ENCODE peak calls at places on chromosomes 12 and 14, in nine cellular contexts. B is gastrocnemius medialis, O is suprapubic skin, S is IMR-90, I is breast epithelium, C is ovary, N is uterus, Y is thyroid gland, X is sigmoid colon. K is an unnamed sample.

GRCh38 chr12:108700833-108701450 is 30.4 kb downstream of the CORO1C start:
- DNase-seq in B (peak; percentile 75), O (no peak), S (no peak), I (peak; percentile 50), C (no peak), N (no peak), Y (no peak), X (no peak), K (no peak)

GRCh38 chr12:124720687-124721500 is 142.8 kb downstream of the SCARB1 start:
- DNase-seq in B (peak; percentile 32), O (no peak), S (peak; percentile 60), I (peak; percentile 77), C (no peak), N (peak; percentile 84), Y (peak; percentile 85), X (peak; percentile 88), K (peak; percentile 51)

GRCh38 chr14:63633801-63634200 is 7.9 kb downstream of the WDR89 start:
- DNase-seq in B (no peak), O (no peak), S (no peak), I (no peak), C (no peak), N (no peak), Y (no peak), X (no peak), K (no peak)

GRCh38 chr14:84403585-84403984 is 1126.4 kb upstream of the FLRT2 start:
- DNase-seq in B (no peak), O (no peak), S (no peak), I (no peak), C (no peak), N (no peak), Y (peak; percentile 77), X (no peak), K (no peak)

GRCh38 chr12:107359382-107359781 is 266.0 kb upstream of the CRY1 start:
- DNase-seq in B (no peak), O (no peak), S (peak; percentile 77), I (no peak), C (no peak), N (no peak), Y (no peak), X (no peak), K (peak; percentile 47)

GRCh38 chr12:125110641-125111360 is 45.6 kb downstream of the AACS start:
- DNase-seq in B (no peak), O (no peak), S (peak; percentile 74), I (no peak), C (no peak), N (no peak), Y (no peak), X (no peak), K (no peak)

GRCh38 chr14:79375336-79375735 is 836.0 kb downstream of the DIO2 start:
- DNase-seq in B (no peak), O (no peak), S (no peak), I (no peak), C (no peak), N (no peak), Y (no peak), X (no peak), K (no peak)

GRCh38 chr12:128507470-128507869 is 240.5 kb downstream of the TMEM132C start:
- DNase-seq in B (no peak), O (no peak), S (no peak), I (no peak), C (no peak), N (no peak), Y (no peak), X (no peak), K (no peak)

GRCh38 chr14:72291908-72292688 is 359.9 kb downstream of the RGS6 start:
- DNase-seq in B (no peak), O (no peak), S (peak; percentile 58), I (no peak), C (no peak), N (no peak), Y (peak; percentile 22), X (no peak), K (peak; percentile 6)

GRCh38 chr12:130839770-130840355 is 813 bp upstream of the STX2 start:
- DNase-seq in B (no peak), O (no peak), S (no peak), I (no peak), C (no peak), N (no peak), Y (no peak), X (peak; percentile 41), K (no peak)

GRCh38 chr12:130835011-130835410 is 4.0 kb downstream of the STX2 start:
- DNase-seq in B (no peak), O (peak; percentile 75), S (no peak), I (no peak), C (no peak), N (no peak), Y (no peak), X (no peak), K (no peak)

GRCh38 chr12:130835436-130835835 is 3.6 kb downstream of the STX2 start:
- DNase-seq in B (no peak), O (no peak), S (no peak), I (no peak), C (no peak), N (no peak), Y (no peak), X (no peak), K (no peak)

GRCh38 chr12:130838284-130838950 is 633 bp downstream of the STX2 start:
- DNase-seq in B (peak; percentile 22), O (no peak), S (no peak), I (no peak), C (peak; percentile 73), N (peak; percentile 23), Y (peak; percentile 52), X (no peak), K (peak; percentile 29)

DNA sequence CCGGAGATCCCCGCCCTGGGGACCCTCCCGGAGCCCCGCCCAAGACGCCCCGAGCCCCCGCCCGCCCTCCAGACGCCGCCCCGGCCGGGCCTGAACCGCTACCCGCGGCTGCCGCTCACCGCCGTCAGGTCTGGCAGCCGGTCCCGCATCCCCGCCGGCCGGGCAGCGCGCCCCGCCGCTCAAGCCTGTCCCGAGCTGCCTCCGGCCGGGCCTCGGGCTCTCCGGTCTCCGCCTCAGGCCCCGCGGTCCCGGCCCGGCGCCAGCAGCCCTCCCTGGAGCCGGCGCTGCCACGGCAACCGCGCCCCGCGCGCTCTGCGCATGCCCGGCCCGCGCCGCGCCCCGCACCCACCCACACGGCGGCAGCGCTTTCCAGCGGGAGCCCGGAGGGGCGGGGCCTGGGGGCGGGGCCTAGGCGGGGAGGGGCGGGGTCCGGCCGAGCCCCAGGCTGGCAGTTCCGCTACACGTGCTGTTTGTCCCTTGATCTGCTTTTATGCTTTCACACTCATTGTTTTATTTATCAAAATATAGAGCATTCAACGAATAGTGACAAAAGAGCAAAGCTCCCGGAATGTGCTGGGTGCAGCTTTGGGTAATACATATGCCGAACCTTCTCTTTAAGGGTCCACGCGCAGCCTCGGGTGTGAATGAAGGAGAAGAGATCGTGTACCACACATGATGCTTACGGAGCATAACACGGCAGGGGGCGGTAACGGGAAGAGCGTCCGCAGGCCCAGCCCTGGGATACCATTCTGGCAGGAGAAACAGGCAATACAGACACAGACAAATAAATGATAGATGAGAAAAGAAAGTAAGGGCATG is at the start of gene STX2:
- DNase-seq in B (peak; percentile 74), O (peak; percentile 85), S (peak; percentile 74), I (peak; percentile 54), C (peak; percentile 96), N (peak; percentile 84), Y (peak; percentile 86), X (peak; percentile 93), K (peak; percentile 92)
- TF ChIP-seq POLR2A in B (no peak), O (no peak), S (no peak), I (no peak), C (no peak), N (peak; percentile 56), Y (peak; percentile 65), X (no peak), K (peak; percentile 52)

GRCh38 chr14:70684030-70684429 is 42.3 kb downstream of the TTC9 start:
- DNase-seq in B (no peak), O (no peak), S (no peak), I (no peak), C (no peak), N (no peak), Y (no peak), X (no peak), K (no peak)
- TF ChIP-seq POLR2A in B (no peak), O (no peak), S (no peak), I (no peak), C (no peak), N (no peak), Y (no peak), X (no peak), K (no peak)

GRCh38 chr12:96194572-96194889 is 356 bp downstream of the ELK3 start:
- DNase-seq in B (no peak), O (no peak), S (no peak), I (no peak), C (no peak), N (no peak), Y (no peak), X (no peak), K (no peak)

GRCh38 chr12:96194901-96195844 is 998 bp downstream of the ELK3 start:
- DNase-seq in B (no peak), O (no peak), S (peak; percentile 91), I (peak; percentile 36), C (peak; percentile 49), N (peak; percentile 70), Y (peak; percentile 43), X (peak; percentile 79), K (peak; percentile 68)

GRCh38 chr12:96195845-96196451 is 1.8 kb downstream of the ELK3 start:
- DNase-seq in B (no peak), O (no peak), S (peak; percentile 74), I (no peak), C (peak; percentile 26), N (peak; percentile 47), Y (no peak), X (no peak), K (peak; percentile 63)

GRCh38 chr12:96192926-96193573 is 1.1 kb upstream of the ELK3 start:
- DNase-seq in B (no peak), O (no peak), S (no peak), I (no peak), C (no peak), N (no peak), Y (no peak), X (no peak), K (no peak)

DNA sequence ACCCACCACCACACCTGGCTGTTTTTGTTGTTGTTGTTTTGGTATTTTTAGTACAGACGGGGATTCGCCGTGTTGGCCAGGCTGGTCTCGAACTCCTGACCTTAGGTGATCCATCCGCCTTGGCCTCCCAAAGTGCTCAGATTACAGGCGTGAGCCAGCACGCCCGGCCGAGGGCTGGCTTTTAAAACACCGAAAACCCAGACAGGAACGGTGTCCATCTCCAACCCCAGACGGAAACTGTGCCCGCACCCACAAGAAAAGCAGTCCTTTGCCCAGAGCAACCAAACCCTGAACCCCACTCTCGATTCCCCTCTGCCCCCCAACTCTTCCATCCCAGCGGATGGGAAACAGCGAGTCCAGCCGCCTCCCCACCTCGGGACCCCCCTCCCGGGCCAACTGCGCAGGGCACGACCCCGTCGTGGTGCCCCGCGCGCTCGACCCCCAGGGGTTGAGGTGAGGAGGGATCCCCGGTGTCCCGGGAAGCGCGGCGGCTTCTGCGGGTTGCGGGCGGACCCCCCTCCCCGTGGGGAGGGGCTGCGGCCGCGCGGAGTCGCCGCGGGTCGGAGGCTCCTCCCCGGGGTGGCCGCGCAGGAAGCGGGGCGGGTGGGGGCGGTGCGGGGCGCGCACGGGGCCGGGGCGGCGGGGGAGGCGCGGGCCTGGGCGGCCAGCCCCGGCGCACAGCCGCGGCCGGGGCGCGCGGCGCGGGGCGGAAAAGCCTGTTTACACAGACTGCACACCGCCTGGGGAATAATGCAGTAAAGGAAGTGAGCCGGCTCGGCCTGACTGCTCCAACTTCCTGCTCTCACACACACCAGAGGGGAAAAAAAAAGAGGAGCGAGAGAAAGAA is at the start of gene ELK3:
- DNase-seq in B (peak; percentile 36), O (no peak), S (peak; percentile 72), I (peak; percentile 51), C (peak; percentile 69), N (peak; percentile 69), Y (peak; percentile 55), X (peak; percentile 84), K (peak; percentile 51)
- TF ChIP-seq POLR2A in B (peak; percentile 39), O (no peak), S (peak; percentile 76), I (no peak), C (no peak), N (peak; percentile 44), Y (peak; percentile 37), X (no peak), K (peak; percentile 55)

GRCh38 chr12:9649532-9649940 is 20.0 kb upstream of the CLEC2D start:
- DNase-seq in B (no peak), O (no peak), S (no peak), I (no peak), C (no peak), N (no peak), Y (no peak), X (no peak), K (no peak)
- TF ChIP-seq POLR2A in B (no peak), O (no peak), S (no peak), I (no peak), C (no peak), N (no peak), Y (no peak), X (no peak), K (no peak)